ENCODE peak calls at places on chromosome 11, in seven cellular contexts. F is tibial artery; V is pancreas; D is CD8-positive, alpha-beta T cell; H is thyroid gland; G is cardiac muscle cell; R is heart right ventricle. K is an unnamed sample.

GRCh38 chr11:32012066-32012465 is 78.8 kb upstream of the RCN1 start:
- DNase-seq in D (no peak), R (no peak), G (no peak), V (no peak), F (no peak), H (no peak), K (no peak)

GRCh38 chr11:61911701-61912529 is 5.5 kb downstream of the RAB3IL1 start:
- DNase-seq in H (no peak), F (peak; percentile 24), G (no peak), D (no peak), R (peak; percentile 3), V (no peak), K (no peak)

GRCh38 chr11:45801723-45802315 is 3.1 kb upstream of the SLC35C1 start:
- DNase-seq in V (no peak), G (peak; percentile 28), H (no peak), D (no peak), R (no peak), F (no peak), K (no peak)

GRCh38 chr11:112417339-112417738 is 156.7 kb upstream of the PLET1 start:
- DNase-seq in D (no peak), R (no peak), F (no peak), H (no peak), G (no peak), V (no peak), K (no peak)

GRCh38 chr11:46601129-46601528 is 7.3 kb upstream of the AMBRA1 start:
- DNase-seq in G (peak; percentile 25), D (no peak), R (no peak), H (no peak), F (no peak), V (no peak), K (no peak)

GRCh38 chr11:63536669-63537292 is at the start of gene PLAAT4:
- DNase-seq in F (peak; percentile 33), D (no peak), V (peak; percentile 20), H (peak; percentile 63), R (peak; percentile 31), G (peak; percentile 81), K (no peak)

GRCh38 chr11:127130321-127130720 is 129.8 kb upstream of the KIRREL3 start:
- DNase-seq in R (no peak), D (no peak), F (no peak), H (no peak), G (no peak), V (no peak), K (no peak)

GRCh38 chr11:129530154-129530895 is 154.7 kb downstream of the BARX2 start:
- DNase-seq in V (no peak), F (no peak), G (no peak), D (no peak), H (no peak), R (no peak), K (no peak)

GRCh38 chr11:14969922-14970323 is 2.2 kb downstream of the CALCA start:
- DNase-seq in V (peak; percentile 44), H (peak; percentile 39), D (no peak), G (peak; percentile 33), F (no peak), R (no peak), K (no peak)

GRCh38 chr11:130872102-130872501 is 44.2 kb downstream of the SNX19 start:
- DNase-seq in V (no peak), F (no peak), D (no peak), H (no peak), G (no peak), R (no peak), K (no peak)

GRCh38 chr11:70192666-70193410 is 10.3 kb upstream of the FADD start:
- DNase-seq in V (no peak), R (peak; percentile 35), G (no peak), H (no peak), D (no peak), F (no peak), K (no peak)

GRCh38 chr11:97610854-97611253 is 1221.0 kb downstream of the JRKL start:
- DNase-seq in H (no peak), R (no peak), G (no peak), D (no peak), F (no peak), V (no peak), K (no peak)

GRCh38 chr11:62850911-62851806 is 11.8 kb upstream of the WDR74 start:
- DNase-seq in V (no peak), R (no peak), H (no peak), F (no peak), G (no peak), D (no peak), K (no peak)

GRCh38 chr11:12356944-12357655 is 20.3 kb upstream of the PARVA start:
- DNase-seq in G (no peak), D (no peak), R (no peak), V (no peak), F (no peak), H (no peak), K (no peak)

GRCh38 chr11:128530119-128531091 is 57.0 kb downstream of the ETS1 start:
- DNase-seq in V (peak; percentile 42), R (no peak), F (peak; percentile 37), H (no peak), G (peak; percentile 98), D (no peak), K (no peak)

GRCh38 chr11:86523738-86524602 is 148.4 kb downstream of the ME3 start:
- DNase-seq in R (no peak), F (peak; percentile 39), H (no peak), G (peak; percentile 85), V (peak; percentile 49), D (no peak), K (peak; percentile 96)

GRCh38 chr11:78351193-78351592 is 66.4 kb downstream of the GAB2 start:
- DNase-seq in D (no peak), H (no peak), F (no peak), G (no peak), R (no peak), V (no peak), K (no peak)

GRCh38 chr11:12706531-12707499 is 32.6 kb downstream of the TEAD1 start:
- DNase-seq in R (peak; percentile 48), F (peak; percentile 40), G (peak; percentile 62), H (no peak), V (no peak), D (no peak), K (no peak)

GRCh38 chr11:79049627-79050238 is 391.1 kb downstream of the TENM4 start:
- DNase-seq in R (no peak), D (no peak), V (no peak), F (no peak), G (no peak), H (no peak), K (no peak)

GRCh38 chr11:43942651-43943356 is 367 bp downstream of the C11orf96 start:
- DNase-seq in V (peak; percentile 45), G (peak; percentile 52), H (no peak), R (peak; percentile 28), F (no peak), D (no peak), K (no peak)

GRCh38 chr11:66856496-66857233 is at the start of gene LRFN4:
- DNase-seq in R (no peak), V (no peak), D (peak; percentile 51), G (no peak), F (no peak), H (peak; percentile 56), K (no peak)

GRCh38 chr11:501001-501682 is 5.9 kb downstream of the RNH1 start:
- DNase-seq in F (no peak), G (no peak), R (no peak), V (no peak), D (no peak), H (no peak), K (no peak)

GRCh38 chr11:8581300-8581699 is 12.7 kb downstream of the STK33 start:
- DNase-seq in H (no peak), G (no peak), D (no peak), V (no peak), R (no peak), F (no peak), K (no peak)

GRCh38 chr11:92980291-92980690 is 10.8 kb downstream of the MTNR1B start:
- DNase-seq in D (no peak), H (no peak), V (no peak), F (no peak), G (no peak), R (no peak), K (no peak)

GRCh38 chr11:100830295-100830694 is 143.2 kb downstream of the ARHGAP42 start:
- DNase-seq in G (peak; percentile 40), R (no peak), D (no peak), V (no peak), H (peak; percentile 91), F (no peak), K (no peak)

GRCh38 chr11:65502274-65502851 is 3.5 kb downstream of the MALAT1 start:
- DNase-seq in G (peak; percentile 71), H (no peak), F (no peak), D (no peak), R (no peak), V (no peak), K (no peak)
- H3K27ac ChIP-seq in G (peak overlapping the region; percentile 100), H (peak overlapping the region; percentile 99), F (peak overlapping the region; percentile 99), D (peak overlapping the region; percentile 99), R (peak overlapping the region; percentile 99), V (peak overlapping the region; percentile 99), K (peak overlapping the region; percentile 100)

GRCh38 chr11:90908074-90908473 is 685.2 kb upstream of the CHORDC1 start:
- DNase-seq in H (no peak), V (no peak), F (no peak), D (no peak), G (no peak), R (no peak), K (no peak)
- TF ChIP-seq CTCF in H (no peak), V (no peak), F (no peak), D (no peak), G (no peak), R (no peak), K (no peak)

DNA sequence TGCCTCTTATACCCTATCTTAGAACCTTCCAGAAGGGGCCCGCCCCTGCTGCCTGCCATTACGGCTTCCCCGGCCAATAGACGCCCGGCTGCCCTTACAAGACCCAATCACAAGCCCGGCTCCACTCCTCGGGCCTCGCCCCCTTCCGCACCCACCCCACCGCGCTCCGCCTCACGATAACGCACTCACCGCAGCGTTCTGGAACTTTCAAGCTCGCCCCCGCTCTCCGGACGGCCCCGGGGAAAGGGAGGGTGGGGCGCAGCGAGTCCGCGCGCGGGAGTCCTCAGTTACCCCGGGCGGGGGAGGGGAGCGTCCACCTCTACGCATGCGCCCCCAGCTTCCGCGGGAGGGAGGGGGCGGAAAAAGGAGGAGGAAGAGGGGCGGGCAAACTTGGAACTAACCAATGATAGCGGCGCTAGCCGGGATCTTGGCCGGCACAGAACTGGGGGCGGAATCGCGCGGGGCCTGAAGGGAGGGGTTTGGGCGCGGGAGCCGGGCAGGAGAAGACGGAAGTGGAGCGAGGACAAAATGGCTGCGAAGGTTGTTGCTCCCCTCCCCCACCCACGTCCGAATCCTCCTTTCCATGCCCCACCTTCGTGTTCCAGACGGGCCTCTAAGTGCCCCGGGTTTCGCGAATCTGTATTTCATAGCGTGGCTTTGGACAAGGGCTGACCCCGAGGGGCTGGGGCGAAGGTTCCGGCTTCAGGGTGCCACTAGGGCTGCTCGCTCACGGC is 389 bp upstream of the HSPA8 start:
- DNase-seq in V (peak; percentile 98), H (peak; percentile 99), D (peak; percentile 99), G (peak; percentile 100), F (peak; percentile 99), R (peak; percentile 99), K (no peak)
- H3K4me1 ChIP-seq in V (peaks cover 32% of the 10 kb centered on the region), H (peaks cover 37% of the 10 kb centered on the region), D (peaks cover 49% of the 10 kb centered on the region), G (peaks cover 28% of the 10 kb centered on the region), F (peaks cover 55% of the 10 kb centered on the region), R (peaks cover 54% of the 10 kb centered on the region), K (peaks cover 29% of the 10 kb centered on the region)

DNA sequence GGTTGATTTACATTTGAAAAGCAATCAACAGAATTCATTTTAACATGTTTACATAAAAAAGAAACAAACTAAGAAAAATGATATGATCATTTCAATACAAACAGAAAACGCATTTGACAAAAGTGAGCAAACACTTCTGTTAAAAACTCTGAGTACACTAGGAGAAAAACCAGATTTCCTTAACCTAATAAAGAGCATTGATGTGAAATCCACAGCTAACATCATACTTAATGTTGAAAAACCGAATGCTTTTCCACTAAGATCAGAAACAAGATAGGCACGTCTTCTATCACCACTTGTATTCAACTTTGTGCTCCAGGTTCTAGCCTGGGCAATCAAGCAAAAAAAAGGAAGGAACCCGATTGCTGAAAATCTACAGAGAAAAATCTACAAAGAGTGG is 227.6 kb downstream of the SBF2 start:
- DNase-seq in V (no peak), H (no peak), R (no peak), D (no peak), G (no peak), F (no peak), K (no peak)
- H3K27ac ChIP-seq in V (no peak overlapping the region), H (no peak overlapping the region), R (no peak overlapping the region), D (no peak overlapping the region), G (no peak overlapping the region), F (no peak overlapping the region), K (no peak overlapping the region)

K was measured in keratinocyte.